ENCODE peak calls at places on chromosomes 16 and 17, in seven cellular contexts. One of them, this sample, is unnamed.

GRCh38 chr17:33375086-33375485 is 82.0 kb upstream of the ASIC2 start:
- DNase-seq in PC-3: no peak
- DNase-seq in GM23248: no peak
- DNase-seq in neural progenitor cell: no peak
- DNase-seq in OCI-LY7: no peak
- DNase-seq in SK-N-SH: no peak
- DNase-seq in MM.1S: no peak
- DNase-seq in this sample: no peak

GRCh38 chr17:49547566-49547965 is 28.1 kb upstream of the NXPH3 start:
- DNase-seq in PC-3: no peak
- DNase-seq in GM23248: no peak
- DNase-seq in neural progenitor cell: no peak
- DNase-seq in OCI-LY7: no peak
- DNase-seq in SK-N-SH: peak; percentile 30
- DNase-seq in MM.1S: no peak
- DNase-seq in this sample: no peak

GRCh38 chr16:49859139-49859947 is 3.4 kb upstream of the ZNF423 start:
- DNase-seq in PC-3: no peak
- DNase-seq in GM23248: peak; percentile 45
- DNase-seq in neural progenitor cell: no peak
- DNase-seq in OCI-LY7: no peak
- DNase-seq in SK-N-SH: no peak
- DNase-seq in MM.1S: no peak
- DNase-seq in this sample: no peak

GRCh38 chr17:50593321-50593720 is 32.8 kb downstream of the CACNA1G start:
- DNase-seq in PC-3: no peak
- DNase-seq in GM23248: no peak
- DNase-seq in neural progenitor cell: peak; percentile 94
- DNase-seq in OCI-LY7: no peak
- DNase-seq in SK-N-SH: peak; percentile 97
- DNase-seq in MM.1S: no peak
- DNase-seq in this sample: no peak

GRCh38 chr17:28746611-28747045 is 2.8 kb downstream of the TRAF4 start:
- DNase-seq in PC-3: peak; percentile 74
- DNase-seq in GM23248: no peak
- DNase-seq in neural progenitor cell: peak; percentile 63
- DNase-seq in OCI-LY7: no peak
- DNase-seq in SK-N-SH: no peak
- DNase-seq in MM.1S: no peak
- DNase-seq in this sample: no peak

GRCh38 chr16:28977703-28978641 is 3.4 kb downstream of the SPNS1 start:
- DNase-seq in PC-3: peak; percentile 21
- DNase-seq in GM23248: no peak
- DNase-seq in neural progenitor cell: peak; percentile 43
- DNase-seq in OCI-LY7: peak; percentile 46
- DNase-seq in SK-N-SH: no peak
- DNase-seq in MM.1S: peak; percentile 30
- DNase-seq in this sample: no peak

GRCh38 chr17:2171725-2172446 is 117.0 kb downstream of the HIC1 start:
- DNase-seq in PC-3: peak; percentile 40
- DNase-seq in GM23248: peak; percentile 95
- DNase-seq in neural progenitor cell: no peak
- DNase-seq in OCI-LY7: no peak
- DNase-seq in SK-N-SH: no peak
- DNase-seq in MM.1S: no peak
- DNase-seq in this sample: no peak

GRCh38 chr16:70696952-70697600 is 11.2 kb upstream of the MTSS2 start:
- DNase-seq in PC-3: peak; percentile 67
- DNase-seq in GM23248: no peak
- DNase-seq in neural progenitor cell: no peak
- DNase-seq in OCI-LY7: no peak
- DNase-seq in SK-N-SH: no peak
- DNase-seq in MM.1S: no peak
- DNase-seq in this sample: no peak

GRCh38 chr16:68640972-68641371 is 4.1 kb upstream of the CDH3 start:
- DNase-seq in PC-3: peak; percentile 82
- DNase-seq in GM23248: peak; percentile 67
- DNase-seq in neural progenitor cell: no peak
- DNase-seq in OCI-LY7: no peak
- DNase-seq in SK-N-SH: no peak
- DNase-seq in MM.1S: no peak
- DNase-seq in this sample: no peak

GRCh38 chr17:52751051-52751450 is 592.5 kb upstream of the CA10 start:
- DNase-seq in PC-3: no peak
- DNase-seq in GM23248: no peak
- DNase-seq in neural progenitor cell: no peak
- DNase-seq in OCI-LY7: no peak
- DNase-seq in SK-N-SH: peak; percentile 6
- DNase-seq in MM.1S: no peak
- DNase-seq in this sample: no peak

GRCh38 chr16:70809392-70810060 is 8.6 kb upstream of the VAC14 start:
- DNase-seq in PC-3: no peak
- DNase-seq in GM23248: no peak
- DNase-seq in neural progenitor cell: no peak
- DNase-seq in OCI-LY7: no peak
- DNase-seq in SK-N-SH: no peak
- DNase-seq in MM.1S: peak; percentile 91
- DNase-seq in this sample: no peak

GRCh38 chr17:2814499-2815341 is 18.5 kb downstream of the RAP1GAP2 start:
- DNase-seq in PC-3: peak; percentile 44
- DNase-seq in GM23248: no peak
- DNase-seq in neural progenitor cell: no peak
- DNase-seq in OCI-LY7: peak; percentile 89
- DNase-seq in SK-N-SH: no peak
- DNase-seq in MM.1S: peak; percentile 94
- DNase-seq in this sample: no peak

GRCh38 chr16:12771341-12771798 is 32.3 kb downstream of the CPPED1 start:
- DNase-seq in PC-3: no peak
- DNase-seq in GM23248: no peak
- DNase-seq in neural progenitor cell: no peak
- DNase-seq in OCI-LY7: no peak
- DNase-seq in SK-N-SH: no peak
- DNase-seq in MM.1S: no peak
- DNase-seq in this sample: no peak

GRCh38 chr16:51062039-51062438 is 89.0 kb downstream of the SALL1 start:
- DNase-seq in PC-3: no peak
- DNase-seq in GM23248: no peak
- DNase-seq in neural progenitor cell: no peak
- DNase-seq in OCI-LY7: no peak
- DNase-seq in SK-N-SH: no peak
- DNase-seq in MM.1S: no peak
- DNase-seq in this sample: no peak

GRCh38 chr17:74408830-74409229 is 23.1 kb upstream of the GPRC5C start:
- DNase-seq in PC-3: no peak
- DNase-seq in GM23248: no peak
- DNase-seq in neural progenitor cell: no peak
- DNase-seq in OCI-LY7: no peak
- DNase-seq in SK-N-SH: no peak
- DNase-seq in MM.1S: no peak
- DNase-seq in this sample: no peak

GRCh38 chr16:86567701-86568571 is 1.3 kb downstream of the FOXC2 start:
- DNase-seq in PC-3: no peak
- DNase-seq in GM23248: peak; percentile 71
- DNase-seq in neural progenitor cell: peak; percentile 82
- DNase-seq in OCI-LY7: no peak
- DNase-seq in SK-N-SH: no peak
- DNase-seq in MM.1S: no peak
- DNase-seq in this sample: no peak

GRCh38 chr16:86565644-86566511 is 751 bp upstream of the FOXC2 start:
- DNase-seq in PC-3: no peak
- DNase-seq in GM23248: no peak
- DNase-seq in neural progenitor cell: peak; percentile 76
- DNase-seq in OCI-LY7: no peak
- DNase-seq in SK-N-SH: no peak
- DNase-seq in MM.1S: no peak
- DNase-seq in this sample: no peak

GRCh38 chr16:86566966-86567700 is 504 bp downstream of the FOXC2 start:
- DNase-seq in PC-3: no peak
- DNase-seq in GM23248: peak; percentile 82
- DNase-seq in neural progenitor cell: peak; percentile 82
- DNase-seq in OCI-LY7: no peak
- DNase-seq in SK-N-SH: no peak
- DNase-seq in MM.1S: no peak
- DNase-seq in this sample: no peak

GRCh38 chr16:86565181-86565631 is 1.4 kb upstream of the FOXC2 start:
- DNase-seq in PC-3: no peak
- DNase-seq in GM23248: no peak
- DNase-seq in neural progenitor cell: no peak
- DNase-seq in OCI-LY7: no peak
- DNase-seq in SK-N-SH: no peak
- DNase-seq in MM.1S: no peak
- DNase-seq in this sample: no peak

DNA sequence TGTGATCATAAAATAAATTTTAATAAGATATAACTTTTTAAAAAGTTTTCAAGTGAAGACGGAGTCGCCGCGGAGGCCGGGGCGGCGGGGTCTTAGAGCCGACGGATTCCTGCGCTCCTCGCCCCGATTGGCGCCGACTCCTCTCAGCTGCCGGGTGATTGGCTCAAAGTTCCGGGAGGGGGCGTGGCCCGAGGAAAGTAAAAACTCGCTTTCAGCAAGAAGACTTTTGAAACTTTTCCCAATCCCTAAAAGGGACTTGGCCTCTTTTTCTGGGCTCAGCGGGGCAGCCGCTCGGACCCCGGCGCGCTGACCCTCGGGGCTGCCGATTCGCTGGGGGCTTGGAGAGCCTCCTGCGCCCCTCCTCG is at the start of gene FOXC2:
- DNase-seq in PC-3: no peak
- DNase-seq in GM23248: peak; percentile 98
- DNase-seq in neural progenitor cell: peak; percentile 95
- DNase-seq in OCI-LY7: no peak
- DNase-seq in SK-N-SH: peak; percentile 75
- DNase-seq in MM.1S: no peak
- DNase-seq in this sample: no peak
- H3K4me1 ChIP-seq in PC-3: peaks cover 15% of the 10 kb centered on the region
- H3K4me1 ChIP-seq in GM23248: peaks cover 18% of the 10 kb centered on the region
- H3K4me1 ChIP-seq in neural progenitor cell: peaks cover 30% of the 10 kb centered on the region
- H3K4me1 ChIP-seq in OCI-LY7: peaks cover 32% of the 10 kb centered on the region
- H3K4me1 ChIP-seq in SK-N-SH: no peaks in the 10 kb centered on the region
- H3K4me1 ChIP-seq in MM.1S: no peaks in the 10 kb centered on the region
- H3K4me1 ChIP-seq in this sample: peaks cover 9% of the 10 kb centered on the region

DNA sequence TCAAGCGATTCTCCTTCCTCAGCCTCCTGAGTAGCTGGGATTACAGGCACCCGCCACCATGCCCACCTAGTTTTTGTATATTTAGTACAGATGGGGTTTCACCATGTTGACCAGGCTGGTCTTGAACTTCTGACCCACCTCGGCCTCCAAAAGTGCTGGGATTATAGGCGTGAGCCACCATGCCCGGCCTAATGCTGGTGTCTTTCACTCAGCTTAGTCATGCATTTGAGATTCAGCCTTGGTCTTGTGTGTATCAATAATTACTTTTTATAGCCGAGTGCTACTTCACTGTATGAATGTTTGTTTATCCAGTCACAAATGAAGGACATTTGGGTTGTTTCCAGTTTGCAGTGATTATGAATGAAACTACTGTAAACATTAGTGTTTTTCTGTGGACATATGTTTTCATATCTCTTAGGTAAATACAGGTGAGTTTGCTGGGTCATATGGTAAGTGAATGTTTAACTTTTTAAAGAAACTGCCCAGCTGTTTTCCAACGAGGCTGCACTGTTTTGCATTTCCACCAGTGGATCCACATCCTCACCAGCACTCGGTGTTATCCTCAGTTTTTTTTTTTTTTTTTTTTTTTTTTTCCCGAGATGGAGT is 11.0 kb upstream of the PLCG2 start:
- DNase-seq in PC-3: peak; percentile 92
- DNase-seq in GM23248: no peak
- DNase-seq in neural progenitor cell: no peak
- DNase-seq in OCI-LY7: no peak
- DNase-seq in SK-N-SH: no peak
- DNase-seq in MM.1S: no peak
- DNase-seq in this sample: no peak
- TF ChIP-seq EZH2phosphoT487 in PC-3: no peak
- TF ChIP-seq EZH2phosphoT487 in GM23248: no peak
- TF ChIP-seq EZH2phosphoT487 in neural progenitor cell: no peak
- TF ChIP-seq EZH2phosphoT487 in OCI-LY7: no peak
- TF ChIP-seq EZH2phosphoT487 in SK-N-SH: no peak
- TF ChIP-seq EZH2phosphoT487 in MM.1S: no peak
- TF ChIP-seq EZH2phosphoT487 in this sample: no peak

DNA sequence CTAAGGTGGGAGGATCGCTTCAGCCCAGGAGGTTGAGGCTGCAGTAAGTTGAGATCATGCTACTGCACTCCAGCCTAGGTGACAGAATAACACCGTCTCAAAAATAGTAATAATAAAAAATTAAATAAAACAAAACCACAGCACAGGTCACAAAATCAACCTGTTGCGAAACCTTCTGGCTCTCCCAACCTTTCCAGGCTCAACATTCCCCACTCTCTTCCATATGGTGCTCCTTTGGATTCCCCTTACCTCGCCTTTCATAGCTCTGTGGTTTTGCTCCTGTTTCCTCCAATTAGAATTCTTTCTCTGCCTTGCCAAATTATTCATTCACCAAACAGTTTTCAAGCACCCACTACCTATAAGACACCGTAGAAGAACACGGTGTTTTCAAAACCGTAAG is 4.7 kb downstream of the ZDHHC7 start:
- DNase-seq in PC-3: no peak
- DNase-seq in GM23248: no peak
- DNase-seq in neural progenitor cell: no peak
- DNase-seq in OCI-LY7: no peak
- DNase-seq in SK-N-SH: no peak
- DNase-seq in MM.1S: no peak
- DNase-seq in this sample: no peak
- H3K4me2 ChIP-seq in PC-3: no peak overlapping the region
- H3K4me2 ChIP-seq in GM23248: peak overlapping the region; percentile 88
- H3K4me2 ChIP-seq in neural progenitor cell: no peak overlapping the region
- H3K4me2 ChIP-seq in OCI-LY7: no peak overlapping the region
- H3K4me2 ChIP-seq in SK-N-SH: no peak overlapping the region
- H3K4me2 ChIP-seq in MM.1S: no peak overlapping the region
- H3K4me2 ChIP-seq in this sample: no peak overlapping the region

DNA sequence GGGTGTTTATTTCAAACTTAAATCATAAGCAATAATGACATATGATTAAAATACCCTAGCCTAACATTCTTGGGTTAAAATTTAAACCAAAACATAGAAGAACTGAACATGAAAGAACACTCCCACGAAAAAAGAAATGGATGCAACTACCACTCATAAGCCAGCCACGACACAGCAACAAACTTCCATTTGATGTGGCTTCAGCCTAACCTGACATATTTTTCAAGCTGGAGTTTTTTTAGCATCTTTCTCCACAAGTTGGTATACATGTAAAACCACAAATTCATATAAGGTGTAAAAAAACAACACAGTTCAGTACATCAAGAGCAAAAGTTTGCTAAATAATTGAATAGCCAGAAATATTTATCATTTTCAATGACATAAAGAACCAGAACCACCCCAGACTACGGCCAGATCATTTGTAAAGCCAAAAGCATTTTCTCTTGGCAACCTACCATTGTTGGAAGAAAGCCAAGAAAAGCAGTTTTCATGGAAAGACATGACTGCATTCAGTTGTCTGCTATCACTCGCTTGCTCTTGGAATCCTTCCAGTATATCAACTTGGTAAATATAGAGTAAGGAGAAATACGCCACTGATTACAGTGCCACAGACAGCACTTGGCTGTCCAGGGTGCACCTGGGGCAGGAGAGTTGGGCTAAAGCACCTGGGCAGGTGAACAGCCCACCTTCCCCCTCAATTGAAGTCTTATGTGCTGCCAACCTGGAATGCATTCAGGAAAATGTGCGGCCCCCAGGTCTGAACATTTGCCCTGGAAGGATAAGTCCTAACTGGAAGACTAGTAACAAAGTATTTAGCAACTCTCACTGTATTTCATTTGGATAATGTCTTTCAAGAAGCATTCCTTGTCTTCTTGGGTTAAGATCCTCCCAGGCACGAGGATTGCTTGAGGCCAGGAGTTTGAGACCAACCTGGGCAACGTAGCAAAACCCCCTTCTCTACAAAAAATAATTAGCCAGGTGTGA is 60.5 kb downstream of the CREBBP start:
- DNase-seq in PC-3: peak; percentile 95
- DNase-seq in GM23248: peak; percentile 84
- DNase-seq in neural progenitor cell: no peak
- DNase-seq in OCI-LY7: no peak
- DNase-seq in SK-N-SH: peak; percentile 79
- DNase-seq in MM.1S: no peak
- DNase-seq in this sample: peak; percentile 27
- H3K4me1 ChIP-seq in PC-3: peaks cover 24% of the 10 kb centered on the region
- H3K4me1 ChIP-seq in GM23248: peaks cover 58% of the 10 kb centered on the region
- H3K4me1 ChIP-seq in neural progenitor cell: peaks cover 46% of the 10 kb centered on the region
- H3K4me1 ChIP-seq in OCI-LY7: peaks cover 11% of the 10 kb centered on the region
- H3K4me1 ChIP-seq in SK-N-SH: peaks cover 56% of the 10 kb centered on the region
- H3K4me1 ChIP-seq in MM.1S: no peaks in the 10 kb centered on the region
- H3K4me1 ChIP-seq in this sample: peaks cover 12% of the 10 kb centered on the region